ENCODE peak calls at places on chromosome 7, in nine cellular contexts. H is vagina, I is T-helper 17 cell, D is esophagus squamous epithelium, Z is GM23248, M is GM04504, Y is CMK, O is H7, L is cardiac muscle cell. N is an unnamed sample.

GRCh38 chr7:100476903-100477870 is 1.8 kb downstream of the TSC22D4 start:
- DNase-seq in I (no peak), D (no peak), Z (peak; percentile 52), L (no peak), O (peak; percentile 86), M (no peak), H (no peak), Y (no peak), N (no peak)

GRCh38 chr7:75608451-75609122 is 116.5 kb downstream of the SPDYE5 start:
- DNase-seq in M (peak; percentile 7), Y (no peak), I (no peak), Z (no peak), L (no peak), D (no peak), O (no peak), H (no peak), N (no peak)

GRCh38 chr7:133770863-133771492 is 356.2 kb upstream of the LRGUK start:
- DNase-seq in Y (no peak), M (no peak), L (peak; percentile 9), I (no peak), D (no peak), O (no peak), Z (peak; percentile 58), H (no peak), N (peak; percentile 5)

GRCh38 chr7:100267648-100268047 is 39.9 kb upstream of the SPDYE3 start:
- DNase-seq in Z (no peak), I (no peak), L (no peak), Y (no peak), H (no peak), O (no peak), D (no peak), M (no peak), N (no peak)

GRCh38 chr7:4136501-4137110 is 545.5 kb upstream of the FOXK1 start:
- DNase-seq in I (no peak), D (no peak), O (peak; percentile 80), Z (no peak), L (no peak), M (no peak), H (no peak), Y (no peak), N (no peak)

GRCh38 chr7:155603858-155604503 is 40.5 kb upstream of the RBM33 start:
- DNase-seq in L (no peak), I (no peak), M (no peak), H (peak; percentile 88), O (no peak), Z (no peak), D (no peak), Y (no peak), N (no peak)

GRCh38 chr7:134727711-134728110 is 51.7 kb upstream of the CALD1 start:
- DNase-seq in O (no peak), L (no peak), M (no peak), H (no peak), Z (peak; percentile 69), I (no peak), Y (no peak), D (no peak), N (no peak)

GRCh38 chr7:2876031-2876862 is 32.1 kb upstream of the GNA12 start:
- DNase-seq in D (no peak), I (no peak), O (peak; percentile 68), L (peak; percentile 38), H (no peak), Y (no peak), Z (peak; percentile 89), M (no peak), N (no peak)

GRCh38 chr7:94307399-94308048 is 87.2 kb upstream of the COL1A2 start:
- DNase-seq in D (no peak), Z (no peak), Y (no peak), M (no peak), L (no peak), H (no peak), O (no peak), I (no peak), N (no peak)

GRCh38 chr7:6578114-6579084 is 1.1 kb downstream of the ZDHHC4 start:
- DNase-seq in M (no peak), H (no peak), D (no peak), Y (peak; percentile 54), I (no peak), L (peak; percentile 24), Z (peak; percentile 35), O (no peak), N (no peak)

GRCh38 chr7:50142421-50143113 is 49.5 kb upstream of the ZPBP start:
- DNase-seq in I (no peak), D (no peak), M (peak; percentile 2), L (peak; percentile 47), H (no peak), Z (peak; percentile 55), O (no peak), Y (no peak), N (no peak)

GRCh38 chr7:26293569-26294308 is 2.1 kb downstream of the SNX10 start:
- DNase-seq in Z (no peak), M (no peak), D (no peak), Y (no peak), L (no peak), O (no peak), H (no peak), I (no peak), N (no peak)

GRCh38 chr7:30900053-30900452 is 11.6 kb upstream of the AQP1 start:
- DNase-seq in H (no peak), M (no peak), Y (no peak), L (no peak), O (no peak), Z (no peak), I (no peak), D (no peak), N (no peak)

GRCh38 chr7:116307253-116307652 is 96.9 kb downstream of the TES start:
- DNase-seq in Y (no peak), D (no peak), Z (no peak), M (no peak), H (no peak), O (no peak), I (no peak), L (no peak), N (no peak)

GRCh38 chr7:112869111-112869774 is 79.0 kb upstream of the TMEM168 start:
- DNase-seq in M (no peak), O (peak; percentile 45), I (no peak), Y (peak; percentile 33), L (peak; percentile 63), D (no peak), Z (peak; percentile 53), H (no peak), N (no peak)

GRCh38 chr7:11593322-11593721 is 238.7 kb downstream of the THSD7A start:
- DNase-seq in L (no peak), Z (no peak), H (no peak), O (no peak), M (no peak), D (no peak), Y (no peak), I (no peak), N (no peak)

GRCh38 chr7:142654398-142654797 is 94.9 kb upstream of the PRSS1 start:
- DNase-seq in I (no peak), M (no peak), Y (no peak), Z (no peak), L (no peak), H (no peak), D (no peak), O (no peak), N (no peak)

GRCh38 chr7:55309040-55309991 is 55.8 kb upstream of the LANCL2 start:
- DNase-seq in Z (no peak), M (no peak), L (no peak), D (no peak), H (no peak), O (no peak), Y (no peak), I (no peak), N (no peak)

GRCh38 chr7:2317556-2318293 is 3.5 kb upstream of the SNX8 start:
- DNase-seq in H (no peak), Z (no peak), I (no peak), L (no peak), Y (no peak), O (no peak), M (no peak), D (no peak), N (no peak)

GRCh38 chr7:50599385-50599784 is 34.2 kb upstream of the DDC start:
- DNase-seq in Y (no peak), M (no peak), I (no peak), O (no peak), L (no peak), D (no peak), H (no peak), Z (no peak), N (no peak)

GRCh38 chr7:154436560-154436959 is 384.4 kb downstream of the DPP6 start:
- DNase-seq in D (no peak), O (no peak), I (no peak), Z (no peak), H (no peak), Y (no peak), M (no peak), L (no peak), N (no peak)

GRCh38 chr7:116417593-116418345 is 81.8 kb upstream of the CAV2 start:
- DNase-seq in I (no peak), H (no peak), D (no peak), Z (no peak), Y (no peak), O (no peak), L (peak; percentile 67), M (no peak), N (no peak)

GRCh38 chr7:93147358-93147757 is 827 bp downstream of the SAMD9L start:
- DNase-seq in D (no peak), M (no peak), L (peak; percentile 68), H (no peak), O (no peak), Z (peak; percentile 75), I (no peak), Y (no peak), N (no peak)

GRCh38 chr7:141695803-141696289 is 6.1 kb downstream of the DENND11 start:
- DNase-seq in M (no peak), Y (no peak), O (no peak), Z (no peak), H (no peak), D (no peak), I (no peak), L (no peak), N (no peak)

GRCh38 chr7:265998-266850 is 23.7 kb upstream of the FOXL3 start:
- DNase-seq in Z (no peak), Y (no peak), H (no peak), I (no peak), D (no peak), O (no peak), L (no peak), M (no peak), N (no peak)

GRCh38 chr7:16839646-16840045 is 34.8 kb upstream of the AGR2 start:
- DNase-seq in O (no peak), I (no peak), M (no peak), Y (no peak), L (no peak), H (no peak), Z (peak; percentile 46), D (no peak), N (peak; percentile 34)

GRCh38 chr7:142248166-142249160 is 9.4 kb downstream of the PRSS58 start:
- DNase-seq in M (no peak), L (no peak), I (no peak), D (no peak), H (no peak), Z (no peak), Y (no peak), O (no peak), N (no peak)

GRCh38 chr7:82886324-82886723 is 276.4 kb downstream of the PCLO start:
- DNase-seq in L (no peak), I (no peak), M (no peak), O (no peak), Z (no peak), D (no peak), Y (no peak), H (no peak), N (no peak)

GRCh38 chr7:1268866-1269265 is 36.2 kb downstream of the UNCX start:
- DNase-seq in H (no peak), O (no peak), L (no peak), D (no peak), Z (no peak), Y (no peak), M (no peak), I (no peak), N (no peak)

GRCh38 chr7:76047305-76047810 is 442 bp downstream of the STYXL1 start:
- DNase-seq in Y (no peak), H (no peak), Z (peak; percentile 53), L (peak; percentile 14), M (no peak), I (no peak), O (no peak), D (no peak), N (no peak)